ENCODE peak calls at places on chromosomes 12 and 14, in ten cellular contexts. Q is WERI-Rb-1, G is coronary artery, Y is lower lobe of right lung, K is lung, E is Panc1, T is HCT116, V is H9, H is psoas muscle, C is heart left ventricle. I is an unnamed sample.

GRCh38 chr14:36520601-36521525 is 831 bp upstream of the NKX2-1 start:
- DNase-seq in Q (no peak), G (no peak), Y (peak), K (peak), E (no peak), T (peak), V (peak), H (no peak), C (no peak), I (no peak)

GRCh38 chr12:6703631-6704030 is 3.0 kb upstream of the PIANP start:
- DNase-seq in Q (peak), G (no peak), Y (no peak), K (no peak), E (no peak), T (no peak), V (peak), H (no peak), C (no peak), I (no peak)

GRCh38 chr14:70999117-70999516 is 91.9 kb downstream of the PCNX1 start:
- DNase-seq in Q (no peak), G (no peak), Y (no peak), K (no peak), E (no peak), T (no peak), V (no peak), H (no peak), C (no peak), I (no peak)

GRCh38 chr12:111067498-111067897 is 147.1 kb upstream of the MYL2 start:
- DNase-seq in Q (no peak), G (no peak), Y (no peak), K (no peak), E (no peak), T (no peak), V (no peak), H (no peak), C (no peak), I (no peak)

GRCh38 chr14:54944737-54945391 is 42.2 kb upstream of the GCH1 start:
- DNase-seq in Q (peak), G (no peak), Y (no peak), K (no peak), E (no peak), T (no peak), V (no peak), H (no peak), C (no peak), I (no peak)

GRCh38 chr12:2311001-2311778 is 258.4 kb downstream of the CACNA1C start:
- DNase-seq in Q (no peak), G (no peak), Y (no peak), K (no peak), E (no peak), T (no peak), V (no peak), H (no peak), C (no peak), I (no peak)

GRCh38 chr12:44852483-44852882 is 23.6 kb downstream of the NELL2 start:
- DNase-seq in Q (no peak), G (no peak), Y (no peak), K (no peak), E (no peak), T (no peak), V (no peak), H (no peak), C (no peak), I (no peak)

GRCh38 chr12:32140867-32141266 is 34.2 kb downstream of the BICD1 start:
- DNase-seq in Q (peak), G (no peak), Y (no peak), K (no peak), E (no peak), T (no peak), V (no peak), H (no peak), C (no peak), I (no peak)

GRCh38 chr14:50229646-50230045 is 1.7 kb downstream of the SOS2 start:
- DNase-seq in Q (no peak), G (no peak), Y (no peak), K (no peak), E (no peak), T (no peak), V (no peak), H (no peak), C (no peak), I (no peak)

GRCh38 chr12:55060470-55060869 is 40.7 kb downstream of the NEUROD4 start:
- DNase-seq in Q (peak), G (no peak), Y (no peak), K (no peak), E (no peak), T (no peak), V (peak), H (no peak), C (no peak), I (no peak)

GRCh38 chr12:6465467-6466183 is 4.9 kb downstream of the VAMP1 start:
- DNase-seq in Q (peak), G (no peak), Y (no peak), K (peak), E (peak), T (peak), V (peak), H (no peak), C (peak), I (no peak)

GRCh38 chr14:25836647-25837046 is 761.2 kb downstream of the NOVA1 start:
- DNase-seq in Q (no peak), G (no peak), Y (no peak), K (no peak), E (no peak), T (no peak), V (no peak), H (no peak), C (no peak), I (no peak)

GRCh38 chr12:93526786-93527428 is 45.6 kb upstream of the SOCS2 start:
- DNase-seq in Q (no peak), G (no peak), Y (no peak), K (peak), E (no peak), T (peak), V (no peak), H (no peak), C (no peak), I (no peak)

GRCh38 chr14:36580856-36581831 is 1.3 kb downstream of the NKX2-8 start:
- DNase-seq in Q (no peak), G (no peak), Y (peak), K (no peak), E (no peak), T (no peak), V (peak), H (peak), C (no peak), I (no peak)

GRCh38 chr14:67377916-67378315 is 17.8 kb downstream of the EIF2S1 start:
- DNase-seq in Q (no peak), G (no peak), Y (no peak), K (no peak), E (no peak), T (no peak), V (no peak), H (no peak), C (no peak), I (no peak)

GRCh38 chr12:88982694-88983093 is 369.6 kb downstream of the DUSP6 start:
- DNase-seq in Q (no peak), G (no peak), Y (no peak), K (no peak), E (no peak), T (no peak), V (no peak), H (no peak), C (no peak), I (no peak)

GRCh38 chr12:64780220-64780530 is 21.0 kb upstream of the GNS start:
- DNase-seq in Q (no peak), G (no peak), Y (no peak), K (no peak), E (no peak), T (no peak), V (no peak), H (no peak), C (no peak), I (no peak)

GRCh38 chr12:7131502-7131866 is 1.3 kb downstream of the CLSTN3 start:
- DNase-seq in Q (no peak), G (no peak), Y (no peak), K (no peak), E (no peak), T (no peak), V (peak), H (no peak), C (no peak), I (no peak)

GRCh38 chr12:8689606-8690175 is 8.1 kb upstream of the RIMKLB start:
- DNase-seq in Q (no peak), G (no peak), Y (no peak), K (no peak), E (no peak), T (no peak), V (no peak), H (no peak), C (no peak), I (no peak)

GRCh38 chr12:53645191-53645590 is 19.0 kb upstream of the ATF7 start:
- DNase-seq in Q (no peak), G (no peak), Y (no peak), K (no peak), E (no peak), T (no peak), V (no peak), H (no peak), C (no peak), I (no peak)

GRCh38 chr12:95623554-95624170 is 72.4 kb upstream of the USP44 start:
- DNase-seq in Q (peak), G (peak), Y (peak), K (peak), E (no peak), T (peak), V (peak), H (peak), C (peak), I (peak)

GRCh38 chr12:103960567-103961227 is 5.0 kb upstream of the TDG start:
- DNase-seq in Q (no peak), G (no peak), Y (no peak), K (no peak), E (no peak), T (no peak), V (no peak), H (no peak), C (no peak), I (no peak)

GRCh38 chr12:102504871-102505270 is 24.5 kb upstream of the IGF1 start:
- DNase-seq in Q (no peak), G (no peak), Y (no peak), K (no peak), E (no peak), T (no peak), V (no peak), H (no peak), C (no peak), I (no peak)

GRCh38 chr14:98704441-98704840 is 567.6 kb downstream of the BCL11B start:
- DNase-seq in Q (no peak), G (no peak), Y (no peak), K (no peak), E (no peak), T (no peak), V (no peak), H (no peak), C (no peak), I (no peak)

GRCh38 chr12:96040305-96041133 is 5.1 kb upstream of the LTA4H start:
- DNase-seq in Q (no peak), G (no peak), Y (no peak), K (no peak), E (no peak), T (no peak), V (no peak), H (no peak), C (no peak), I (no peak)

GRCh38 chr12:47818382-47818700 is 1.4 kb downstream of the HDAC7 start:
- DNase-seq in Q (no peak), G (no peak), Y (no peak), K (no peak), E (no peak), T (no peak), V (peak), H (no peak), C (no peak), I (no peak)

GRCh38 chr12:130945793-130946492 is 7.8 kb upstream of the ADGRD1 start:
- DNase-seq in Q (no peak), G (no peak), Y (no peak), K (no peak), E (no peak), T (no peak), V (no peak), H (peak), C (no peak), I (no peak)

GRCh38 chr14:56085471-56085870 is 32.7 kb upstream of the PELI2 start:
- DNase-seq in Q (no peak), G (no peak), Y (no peak), K (no peak), E (no peak), T (no peak), V (no peak), H (no peak), C (no peak), I (no peak)

GRCh38 chr14:55328317-55328716 is 57.1 kb downstream of the FBXO34 start:
- DNase-seq in Q (no peak), G (no peak), Y (no peak), K (no peak), E (no peak), T (no peak), V (no peak), H (no peak), C (no peak), I (no peak)

GRCh38 chr14:29926701-29927595 is 699 bp downstream of the PRKD1 start:
- DNase-seq in Q (peak), G (peak), Y (peak), K (peak), E (no peak), T (no peak), V (peak), H (peak), C (peak), I (peak)

GRCh38 chr14:22820731-22821130 is 5.5 kb upstream of the SLC7A7 start:
- DNase-seq in Q (no peak), G (no peak), Y (no peak), K (no peak), E (no peak), T (no peak), V (no peak), H (no peak), C (no peak), I (no peak)

GRCh38 chr12:32087301-32087700 is 19.3 kb upstream of the BICD1 start:
- DNase-seq in Q (no peak), G (no peak), Y (no peak), K (no peak), E (no peak), T (no peak), V (no peak), H (no peak), C (no peak), I (no peak)

GRCh38 chr12:121793501-121793835 is at the start of gene RHOF:
- DNase-seq in Q (no peak), G (no peak), Y (peak), K (peak), E (no peak), T (no peak), V (no peak), H (no peak), C (no peak), I (no peak)

GRCh38 chr12:481422-481821 is 21.7 kb downstream of the B4GALNT3 start:
- DNase-seq in Q (no peak), G (peak), Y (no peak), K (no peak), E (no peak), T (no peak), V (peak), H (peak), C (peak), I (no peak)

GRCh38 chr14:66944872-66945271 is 244.4 kb upstream of the GARIN2 start:
- DNase-seq in Q (no peak), G (no peak), Y (no peak), K (no peak), E (no peak), T (peak), V (no peak), H (no peak), C (no peak), I (no peak)

DNA sequence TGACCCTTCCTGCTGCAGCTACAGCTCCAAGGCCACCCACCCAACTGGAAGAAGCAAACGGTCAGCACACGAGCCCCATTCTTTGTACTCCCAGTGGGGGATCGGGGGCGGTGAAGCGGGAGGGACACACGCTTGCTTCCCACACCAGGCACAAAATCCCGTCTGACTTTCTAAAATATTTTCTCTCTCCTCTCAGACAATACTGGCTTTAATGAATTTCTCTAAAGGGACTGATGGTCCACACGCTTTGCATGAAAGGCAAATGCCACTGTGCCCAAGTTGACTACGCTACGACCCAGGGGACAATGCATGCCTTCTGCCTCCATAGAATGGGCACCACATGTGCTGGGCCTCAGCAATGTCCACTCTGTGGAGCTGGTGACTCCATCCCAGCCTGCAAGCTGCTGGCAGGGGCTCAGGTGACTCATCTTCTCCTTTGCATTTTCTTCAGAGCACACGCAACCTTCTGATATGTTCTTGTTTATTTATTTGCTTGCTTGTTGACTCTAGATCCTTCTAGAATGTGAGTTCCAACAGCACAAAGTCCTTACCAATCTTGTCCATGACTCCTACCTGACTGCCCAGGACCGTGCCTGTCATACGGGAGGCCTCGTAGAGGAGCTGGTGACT is 15.6 kb downstream of the SYNE3 start:
- DNase-seq in Q (no peak), G (no peak), Y (no peak), K (no peak), E (peak), T (no peak), V (no peak), H (peak), C (no peak), I (peak)
- H3K27ac ChIP-seq in Q (no peak), G (no peak), Y (no peak), K (no peak), E (peak), T (no peak), V (no peak), H (no peak), C (no peak), I (peak)

GRCh38 chr14:92971601-92972180 is 48.7 kb downstream of the CHGA start:
- DNase-seq in Q (no peak), G (no peak), Y (peak), K (no peak), E (no peak), T (no peak), V (no peak), H (peak), C (no peak), I (no peak)

GRCh38 chr14:92969470-92970232 is 46.7 kb downstream of the CHGA start:
- DNase-seq in Q (no peak), G (no peak), Y (peak), K (no peak), E (no peak), T (no peak), V (no peak), H (peak), C (no peak), I (no peak)

GRCh38 chr14:92967346-92967926 is 44.5 kb downstream of the CHGA start:
- DNase-seq in Q (no peak), G (no peak), Y (no peak), K (no peak), E (no peak), T (no peak), V (no peak), H (no peak), C (no peak), I (no peak)

GRCh38 chr14:92970233-92970625 is 47.3 kb downstream of the CHGA start:
- DNase-seq in Q (no peak), G (no peak), Y (peak), K (no peak), E (no peak), T (no peak), V (no peak), H (peak), C (no peak), I (no peak)

DNA sequence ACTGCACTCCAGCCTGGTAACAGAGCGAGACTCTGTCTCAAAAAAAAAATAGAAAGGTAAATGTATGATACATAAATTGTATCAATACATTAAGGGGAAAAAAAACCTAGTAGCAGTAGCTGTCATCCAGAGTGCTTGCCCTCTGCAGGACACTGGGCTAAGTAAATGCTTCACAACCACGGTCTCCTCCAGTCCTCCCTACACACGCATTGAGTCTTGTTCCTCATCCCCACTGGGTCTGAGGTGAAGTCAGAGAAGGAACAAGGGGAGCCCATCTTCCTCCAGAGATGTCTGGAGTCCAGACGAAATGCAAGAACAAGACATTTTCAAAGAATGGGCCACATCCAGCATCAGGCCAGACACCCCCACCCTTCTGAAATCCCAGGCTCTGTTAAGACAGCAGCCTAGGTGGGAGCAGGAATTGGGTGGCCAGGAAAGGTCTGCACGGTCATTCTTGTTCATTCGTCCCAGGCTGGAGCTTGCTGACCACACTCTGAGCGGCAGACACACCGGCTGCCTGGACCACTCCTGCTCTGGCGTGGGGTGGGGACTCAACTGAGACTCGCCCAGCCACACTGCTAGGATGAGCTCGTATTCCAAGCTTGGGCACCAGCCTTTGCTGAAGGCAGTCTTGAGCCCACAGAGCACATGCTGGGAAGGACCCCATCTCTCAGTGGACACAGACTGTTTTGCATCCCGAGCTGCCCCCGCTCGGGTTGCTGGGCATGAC is 45.5 kb downstream of the CHGA start:
- DNase-seq in Q (no peak), G (no peak), Y (peak), K (no peak), E (no peak), T (no peak), V (no peak), H (peak), C (no peak), I (no peak)
- H3K27ac ChIP-seq in Q (no peak), G (no peak), Y (no peak), K (no peak), E (no peak), T (no peak), V (no peak), H (no peak), C (no peak), I (no peak)

GRCh38 chr12:112908548-112908947 is 1.8 kb downstream of the OAS1 start:
- DNase-seq in Q (no peak), G (no peak), Y (no peak), K (no peak), E (no peak), T (no peak), V (no peak), H (no peak), C (no peak), I (no peak)

GRCh38 chr12:112906712-112907414 is at the start of gene OAS1:
- DNase-seq in Q (no peak), G (no peak), Y (no peak), K (peak), E (no peak), T (no peak), V (no peak), H (no peak), C (peak), I (no peak)

GRCh38 chr12:112907415-112908157 is 824 bp downstream of the OAS1 start:
- DNase-seq in Q (no peak), G (no peak), Y (no peak), K (no peak), E (no peak), T (no peak), V (no peak), H (no peak), C (peak), I (no peak)

GRCh38 chr12:112913038-112913688 is 6.4 kb downstream of the OAS1 start:
- DNase-seq in Q (no peak), G (no peak), Y (no peak), K (no peak), E (no peak), T (no peak), V (no peak), H (no peak), C (no peak), I (no peak)

GRCh38 chr12:112909693-112910092 is 2.9 kb downstream of the OAS1 start:
- DNase-seq in Q (no peak), G (no peak), Y (no peak), K (no peak), E (no peak), T (no peak), V (no peak), H (no peak), C (no peak), I (no peak)
- H3K27ac ChIP-seq in Q (no peak), G (no peak), Y (no peak), K (no peak), E (no peak), T (no peak), V (no peak), H (no peak), C (no peak), I (no peak)

GRCh38 chr12:57852620-57853509 is 6.3 kb upstream of the CTDSP2 start:
- DNase-seq in Q (no peak), G (no peak), Y (peak), K (peak), E (no peak), T (no peak), V (peak), H (peak), C (peak), I (peak)
- H3K27ac ChIP-seq in Q (no peak), G (peak), Y (peak), K (peak), E (no peak), T (no peak), V (no peak), H (peak), C (peak), I (peak)